ENCODE peak calls at places on chromosomes 11 and 22, in six cellular contexts. E, P, W, A, L and I are unnamed samples.

GRCh38 chr11:69022268-69022667 is 9.2 kb upstream of the MRGPRF start:
- DNase-seq in L (no peak), E (no peak), W (no peak), P (no peak), A (no peak), I (no peak)

GRCh38 chr11:122910775-122911174 is 28.2 kb downstream of the JHY start:
- DNase-seq in L (no peak), W (no peak), P (peak), A (no peak), E (no peak), I (peak)

GRCh38 chr11:104830080-104830479 is 68.2 kb downstream of the CASP12 start:
- DNase-seq in W (no peak), P (peak), A (no peak), L (no peak), E (no peak), I (peak)

GRCh38 chr11:79119491-79120284 is 321.1 kb downstream of the TENM4 start:
- DNase-seq in L (peak), A (no peak), E (no peak), W (no peak), P (no peak), I (peak)

GRCh38 chr11:76551400-76551799 is 106.6 kb downstream of the EMSY start:
- DNase-seq in W (no peak), L (no peak), P (no peak), A (no peak), E (no peak), I (no peak)

GRCh38 chr11:121206810-121207209 is 85.8 kb upstream of the SC5D start:
- DNase-seq in L (no peak), A (peak), P (no peak), E (no peak), W (no peak), I (no peak)

GRCh38 chr22:19869497-19870152 is 15.0 kb upstream of the GNB1L start:
- DNase-seq in L (no peak), P (no peak), W (peak), E (no peak), A (no peak), I (no peak)

GRCh38 chr11:121112498-121113455 is 11.7 kb downstream of the TECTA start:
- DNase-seq in W (peak), P (peak), E (no peak), L (peak), A (peak), I (peak)

GRCh38 chr11:64643258-64643881 is 52.4 kb downstream of the SLC22A12 start:
- DNase-seq in P (peak), E (no peak), A (no peak), W (peak), L (peak), I (no peak)

GRCh38 chr11:834371-835316 is 1.9 kb downstream of the CD151 start:
- DNase-seq in W (no peak), A (no peak), P (peak), L (no peak), E (no peak), I (peak)

GRCh38 chr11:99198215-99198614 is 177.5 kb downstream of the CNTN5 start:
- DNase-seq in E (no peak), P (no peak), L (no peak), A (no peak), W (no peak), I (no peak)

GRCh38 chr11:18802381-18803257 is 11.0 kb upstream of the PTPN5 start:
- DNase-seq in W (peak), E (no peak), L (no peak), P (peak), A (peak), I (peak)

GRCh38 chr11:126153999-126154398 is 57.5 kb downstream of the RPUSD4 start:
- DNase-seq in A (peak), P (peak), E (no peak), L (no peak), W (no peak), I (no peak)

GRCh38 chr11:69362315-69362714 is 68.4 kb downstream of the MYEOV start:
- DNase-seq in W (peak), E (no peak), P (no peak), A (no peak), L (no peak), I (no peak)

GRCh38 chr11:87326594-87326993 is 288.9 kb downstream of the TMEM135 start:
- DNase-seq in A (no peak), W (no peak), P (no peak), L (no peak), E (no peak), I (no peak)

GRCh38 chr11:36452231-36452630 is 57.8 kb downstream of the TRAF6 start:
- DNase-seq in P (peak), A (no peak), W (no peak), E (no peak), L (no peak), I (peak)

GRCh38 chr11:73308003-73308962 is at the start of gene ARHGEF17:
- DNase-seq in L (peak), W (peak), E (no peak), P (peak), A (no peak), I (peak)

GRCh38 chr11:29432719-29433325 is 584.0 kb downstream of the KCNA4 start:
- DNase-seq in L (no peak), E (no peak), A (peak), P (peak), W (no peak), I (peak)

GRCh38 chr11:116233581-116233980 is 539.2 kb downstream of the BUD13 start:
- DNase-seq in E (no peak), A (no peak), P (no peak), L (no peak), W (no peak), I (no peak)